ENCODE peak calls at places on chromosomes 2 and 18, in seven cellular contexts. P is D341Med; X is central memory CD4-positive, alpha-beta T cell; B is EH; M is activated CD8-positive, alpha-beta memory T cell treated with anti-CD3 and anti-CD28 coated beads, Interleukin-2, amount 50 U/mL, for 48 hours; Q is CD4-positive, alpha-beta T cell; S is NCI-H1105. I is an unnamed sample.

GRCh38 chr18:28095041-28095440 is 81.9 kb downstream of the CDH2 start:
- DNase-seq in Q (no peak), B (peak), M (no peak), S (no peak), P (no peak), X (no peak), I (no peak)

GRCh38 chr2:12442627-12442928 is 274.2 kb upstream of the TRIB2 start:
- DNase-seq in B (peak), P (no peak), Q (no peak), X (no peak), S (no peak), M (no peak), I (no peak)

GRCh38 chr18:34976534-34976898 is 64.7 kb upstream of the MAPRE2 start:
- DNase-seq in Q (no peak), P (no peak), B (no peak), S (no peak), X (no peak), M (no peak), I (no peak)

GRCh38 chr2:61784643-61785042 is 69.2 kb downstream of the FAM161A start:
- DNase-seq in P (no peak), M (no peak), S (no peak), Q (no peak), B (no peak), X (no peak), I (no peak)

GRCh38 chr2:195756218-195756941 is 99.4 kb downstream of the SLC39A10 start:
- DNase-seq in B (peak), X (no peak), Q (no peak), M (no peak), S (no peak), P (no peak), I (no peak)

GRCh38 chr18:23994361-23994902 is 20.1 kb upstream of the TTC39C start:
- DNase-seq in S (peak), Q (no peak), X (peak), P (peak), M (no peak), B (peak), I (no peak)

GRCh38 chr2:116819355-116819754 is 995.1 kb upstream of the DDX18 start:
- DNase-seq in S (no peak), Q (no peak), P (no peak), M (no peak), B (no peak), X (no peak), I (no peak)

GRCh38 chr2:104703669-104704068 is 150.2 kb upstream of the POU3F3 start:
- DNase-seq in X (no peak), Q (no peak), S (peak), P (no peak), M (no peak), B (no peak), I (no peak)

GRCh38 chr18:72834731-72835130 is 33.1 kb downstream of the NETO1 start:
- DNase-seq in M (no peak), Q (no peak), X (no peak), B (no peak), S (no peak), P (no peak), I (no peak)

GRCh38 chr2:241112592-241112991 is 10.5 kb upstream of the MTERF4 start:
- DNase-seq in P (no peak), Q (peak), S (no peak), B (no peak), M (peak), X (peak), I (peak)

GRCh38 chr2:44275915-44276279 is 617 bp downstream of the SLC3A1 start:
- DNase-seq in S (no peak), P (no peak), Q (no peak), X (no peak), M (no peak), B (peak), I (no peak)

GRCh38 chr2:225841314-225841713 is 441.8 kb downstream of the NYAP2 start:
- DNase-seq in P (no peak), M (no peak), Q (no peak), X (no peak), S (no peak), B (no peak), I (no peak)

GRCh38 chr2:216370961-216371633 is 1.2 kb downstream of the MARCHF4 start:
- DNase-seq in M (no peak), S (peak), B (peak), X (no peak), P (peak), Q (no peak), I (peak)

GRCh38 chr18:79600596-79600995 is 79.0 kb upstream of the CTDP1 start:
- DNase-seq in X (no peak), M (no peak), S (no peak), B (no peak), P (no peak), Q (no peak), I (no peak)

I was measured in posterior cingulate gyrus.